ENCODE peak calls at places on chromosome 3, in four cellular contexts. E is CD8-positive, alpha-beta T cell; Z is bronchial epithelial cell; H is vagina. T is an unnamed sample.

GRCh38 chr3:134904333-134904771 is 109.3 kb downstream of the EPHB1 start:
- DNase-seq in E (no peak), Z (no peak), H (no peak), T (no peak)

GRCh38 chr3:85589145-85589544 is 630.4 kb downstream of the CADM2 start:
- DNase-seq in E (no peak), Z (peak; percentile 53), H (no peak), T (no peak)

GRCh38 chr3:69081583-69082262 is 1.6 kb upstream of the UBA3 start:
- DNase-seq in E (no peak), Z (peak; percentile 68), H (no peak), T (no peak)

GRCh38 chr3:32872487-32873382 is 54.9 kb downstream of the TRIM71 start:
- DNase-seq in E (no peak), Z (no peak), H (no peak), T (no peak)

GRCh38 chr3:62003833-62004232 is 369.5 kb downstream of the FEZF2 start:
- DNase-seq in E (no peak), Z (no peak), H (no peak), T (no peak)

GRCh38 chr3:71927505-71928066 is 142.6 kb upstream of the PROK2 start:
- DNase-seq in E (no peak), Z (no peak), H (no peak), T (no peak)

GRCh38 chr3:30476373-30477082 is 129.9 kb upstream of the TGFBR2 start:
- DNase-seq in E (no peak), Z (peak; percentile 95), H (no peak), T (no peak)

GRCh38 chr3:32568953-32569352 is 1.7 kb downstream of the DYNC1LI1 start:
- DNase-seq in E (no peak), Z (peak; percentile 13), H (no peak), T (no peak)

GRCh38 chr3:130517541-130517940 is 564 bp downstream of the COL6A6 start:
- DNase-seq in E (no peak), Z (peak; percentile 30), H (no peak), T (no peak)

GRCh38 chr3:42118762-42119361 is 27.7 kb downstream of the TRAK1 start:
- DNase-seq in E (no peak), Z (peak; percentile 64), H (no peak), T (no peak)

GRCh38 chr3:164460851-164461250 is 617.4 kb downstream of the SI start:
- DNase-seq in E (no peak), Z (no peak), H (no peak), T (no peak)

GRCh38 chr3:114060906-114061655 is 4.5 kb downstream of the QTRT2 start:
- DNase-seq in E (no peak), Z (no peak), H (no peak), T (no peak)

GRCh38 chr3:133487920-133488540 is 85.5 kb upstream of the CDV3 start:
- DNase-seq in E (peak; percentile 52), Z (peak; percentile 30), H (peak; percentile 13), T (no peak)

GRCh38 chr3:41102053-41102556 is 97.2 kb upstream of the CTNNB1 start:
- DNase-seq in E (no peak), Z (peak; percentile 100), H (no peak), T (no peak)

GRCh38 chr3:9308298-9308990 is 54.4 kb upstream of the THUMPD3 start:
- DNase-seq in E (no peak), Z (no peak), H (no peak), T (no peak)

GRCh38 chr3:67423722-67424121 is 230.7 kb downstream of the SUCLG2 start:
- DNase-seq in E (no peak), Z (no peak), H (no peak), T (no peak)

GRCh38 chr3:37795431-37796061 is 66.1 kb upstream of the CTDSPL start:
- DNase-seq in E (no peak), Z (no peak), H (no peak), T (no peak)

GRCh38 chr3:190533511-190534282 is 19.8 kb downstream of the IL1RAP start:
- DNase-seq in E (no peak), Z (peak; percentile 98), H (peak; percentile 93), T (peak; percentile 59)

GRCh38 chr3:52110502-52110901 is 43.7 kb downstream of the POC1A start:
- DNase-seq in E (no peak), Z (no peak), H (no peak), T (no peak)

GRCh38 chr3:159322322-159322939 is 520.6 kb downstream of the MFSD1 start:
- DNase-seq in E (no peak), Z (no peak), H (no peak), T (peak; percentile 38)

GRCh38 chr3:54822206-54822605 is 105.7 kb downstream of the LRTM1 start:
- DNase-seq in E (no peak), Z (peak; percentile 78), H (no peak), T (no peak)

GRCh38 chr3:133892546-133893231 is 3.0 kb downstream of the RAB6B start:
- DNase-seq in E (no peak), Z (no peak), H (no peak), T (peak; percentile 78)

GRCh38 chr3:27556854-27557253 is 72.7 kb upstream of the SLC4A7 start:
- DNase-seq in E (no peak), Z (no peak), H (no peak), T (no peak)

GRCh38 chr3:155425351-155425750 is 131.9 kb upstream of the STRIT1 start:
- DNase-seq in E (no peak), Z (no peak), H (no peak), T (no peak)

GRCh38 chr3:179837374-179837773 is 184.5 kb downstream of the USP13 start:
- DNase-seq in E (no peak), Z (peak; percentile 10), H (no peak), T (no peak)

GRCh38 chr3:70298385-70298784 is 14.1 kb downstream of the MDFIC2 start:
- DNase-seq in E (no peak), Z (no peak), H (no peak), T (no peak)

GRCh38 chr3:130741946-130742610 is 4.6 kb downstream of the PIK3R4 start:
- DNase-seq in E (no peak), Z (no peak), H (no peak), T (no peak)

GRCh38 chr3:42264399-42265058 is 1.5 kb downstream of the CCK start:
- DNase-seq in E (no peak), Z (peak; percentile 60), H (no peak), T (peak; percentile 16)

GRCh38 chr3:32176989-32177701 is 61.3 kb upstream of the CMTM8 start:
- DNase-seq in E (peak; percentile 37), Z (peak; percentile 78), H (no peak), T (no peak)

GRCh38 chr3:149790265-149790664 is 2.1 kb downstream of the ANKUB1 start:
- DNase-seq in E (no peak), Z (peak; percentile 83), H (no peak), T (no peak)

GRCh38 chr3:54550216-54550977 is 377.5 kb downstream of the LRTM1 start:
- DNase-seq in E (no peak), Z (no peak), H (no peak), T (no peak)

GRCh38 chr3:141830508-141830907 is 45.9 kb upstream of the ATP1B3 start:
- DNase-seq in E (no peak), Z (peak; percentile 99), H (peak; percentile 90), T (no peak)

GRCh38 chr3:55169608-55170010 is 241.8 kb upstream of the LRTM1 start:
- DNase-seq in E (no peak), Z (no peak), H (no peak), T (no peak)

GRCh38 chr3:176359211-176359610 is 838.1 kb downstream of the TBL1XR1 start:
- DNase-seq in E (no peak), Z (no peak), H (no peak), T (no peak)

GRCh38 chr3:169604568-169604967 is 58.9 kb downstream of the MECOM start:
- DNase-seq in E (no peak), Z (peak; percentile 24), H (no peak), T (no peak)

GRCh38 chr3:54837964-54838363 is 89.9 kb downstream of the LRTM1 start:
- DNase-seq in E (no peak), Z (no peak), H (no peak), T (no peak)

GRCh38 chr3:73028803-73029202 is 32.2 kb downstream of the PPP4R2 start:
- DNase-seq in E (no peak), Z (no peak), H (no peak), T (no peak)
- H3K4me3 ChIP-seq in E (no peak overlapping the region), Z (no peak overlapping the region), H (no peak overlapping the region), T (no peak overlapping the region)

GRCh38 chr3:10709110-10709781 is 106.8 kb upstream of the SLC6A11 start:
- DNase-seq in E (no peak), Z (no peak), H (no peak), T (no peak)

GRCh38 chr3:10703875-10704274 is 112.2 kb upstream of the SLC6A11 start:
- DNase-seq in E (no peak), Z (peak; percentile 46), H (no peak), T (no peak)

GRCh38 chr3:10707984-10708868 is 107.8 kb upstream of the SLC6A11 start:
- DNase-seq in E (no peak), Z (no peak), H (no peak), T (no peak)

GRCh38 chr3:10706156-10707088 is 109.6 kb upstream of the SLC6A11 start:
- DNase-seq in E (no peak), Z (no peak), H (no peak), T (no peak)

GRCh38 chr3:10707089-10707983 is 108.7 kb upstream of the SLC6A11 start:
- DNase-seq in E (no peak), Z (no peak), H (no peak), T (no peak)
- TF ChIP-seq CTCF in E (no peak), Z (no peak), H (no peak), T (no peak)

GRCh38 chr3:19199131-19199530 is 50.8 kb downstream of the KCNH8 start:
- DNase-seq in E (no peak), Z (no peak), H (no peak), T (no peak)

GRCh38 chr3:19206540-19206939 is 58.2 kb downstream of the KCNH8 start:
- DNase-seq in E (no peak), Z (no peak), H (no peak), T (no peak)

GRCh38 chr3:19202303-19202702 is 54.0 kb downstream of the KCNH8 start:
- DNase-seq in E (no peak), Z (no peak), H (no peak), T (no peak)

GRCh38 chr3:19202754-19203153 is 54.4 kb downstream of the KCNH8 start:
- DNase-seq in E (no peak), Z (no peak), H (no peak), T (no peak)
- H3K4me3 ChIP-seq in E (no peak overlapping the region), Z (no peak overlapping the region), H (no peak overlapping the region), T (no peak overlapping the region)

GRCh38 chr3:127768346-127769008 is 53.8 kb downstream of the MGLL start:
- DNase-seq in E (no peak), Z (peak; percentile 95), H (no peak), T (no peak)
- TF ChIP-seq CTCF in E (no peak), Z (no peak), H (no peak), T (no peak)

DNA sequence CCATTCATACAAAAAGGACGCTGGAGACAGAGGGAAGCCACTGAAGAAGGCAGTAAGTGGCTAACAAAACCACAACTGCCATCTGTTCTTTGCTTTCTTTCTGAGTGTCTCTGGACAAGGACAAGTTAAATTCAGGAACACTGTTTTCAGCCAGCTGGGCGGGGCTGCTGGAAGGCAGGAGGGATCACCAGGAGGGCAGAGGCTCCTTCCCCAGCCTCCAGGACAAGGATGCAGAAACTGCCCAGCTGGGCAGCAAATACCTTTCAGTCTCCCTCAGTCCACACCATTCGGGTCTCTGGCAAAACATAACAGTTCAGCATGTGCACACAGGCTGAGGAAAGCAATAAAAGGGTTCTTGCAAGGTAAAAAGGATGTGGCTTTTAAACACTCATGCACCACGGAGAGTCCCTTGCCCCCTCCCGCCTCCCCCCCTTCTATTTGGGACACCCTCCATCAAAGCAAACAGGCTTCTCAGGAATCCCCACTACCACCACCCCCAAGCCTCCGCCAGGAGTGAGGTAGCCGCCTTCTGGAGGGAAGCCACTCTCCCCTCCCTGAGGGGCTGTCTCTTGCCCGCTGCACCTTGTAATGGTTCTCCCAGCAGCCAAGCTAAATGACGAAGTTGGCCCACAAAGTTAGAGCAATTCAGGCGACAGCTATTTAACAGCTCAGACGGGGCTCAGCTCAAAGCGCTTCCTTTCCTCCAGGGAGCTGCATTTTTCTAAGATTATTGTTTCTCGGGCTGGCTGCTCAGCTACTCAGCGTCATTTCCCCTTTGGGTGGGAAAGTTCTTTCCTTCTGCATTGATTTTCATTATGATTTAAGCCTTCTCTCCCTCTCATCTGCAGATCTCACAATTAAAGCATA is 3.8 kb downstream of the HEG1 start:
- DNase-seq in E (peak; percentile 51), Z (peak; percentile 62), H (no peak), T (peak; percentile 70)
- H3K4me3 ChIP-seq in E (peak overlapping the region; percentile 40), Z (no peak overlapping the region), H (peak overlapping the region; percentile 34), T (peak overlapping the region; percentile 90)